ENCODE peak calls at places on chromosome 9, in eight cellular contexts. M, S, A, H, T, E, O and K are unnamed samples.

GRCh38 chr9:20043035-20043434 is 254.2 kb upstream of the SLC24A2 start:
- DNase-seq in M (no peak), S (no peak), A (no peak), H (no peak), T (peak), E (no peak), O (no peak), K (peak)

GRCh38 chr9:82531795-82532194 is 531.1 kb downstream of the RASEF start:
- DNase-seq in M (no peak), S (no peak), A (no peak), H (no peak), T (no peak), E (no peak), O (no peak), K (no peak)

GRCh38 chr9:114425126-114425525 is 37.3 kb upstream of the AKNA start:
- DNase-seq in M (no peak), S (no peak), A (no peak), H (no peak), T (no peak), E (no peak), O (no peak), K (no peak)

GRCh38 chr9:22171691-22172090 is 162.6 kb upstream of the CDKN2B start:
- DNase-seq in M (no peak), S (no peak), A (no peak), H (no peak), T (no peak), E (no peak), O (no peak), K (no peak)

GRCh38 chr9:135616621-135617537 is 22.5 kb downstream of the GLT6D1 start:
- DNase-seq in M (no peak), S (no peak), A (no peak), H (no peak), T (no peak), E (no peak), O (no peak), K (no peak)

GRCh38 chr9:109640232-109641078 is 139.5 kb upstream of the PALM2AKAP2 start:
- DNase-seq in M (peak), S (peak), A (peak), H (no peak), T (no peak), E (no peak), O (peak), K (peak)

GRCh38 chr9:73260506-73260905 is 108.8 kb downstream of the ANXA1 start:
- DNase-seq in M (no peak), S (no peak), A (no peak), H (no peak), T (no peak), E (no peak), O (no peak), K (no peak)

GRCh38 chr9:7961076-7961475 is 161.5 kb upstream of the DMAC1 start:
- DNase-seq in M (no peak), S (no peak), A (no peak), H (no peak), T (no peak), E (no peak), O (no peak), K (no peak)

GRCh38 chr9:96617439-96618185 is 2.0 kb downstream of the CDC14B start:
- DNase-seq in M (no peak), S (no peak), A (peak), H (no peak), T (no peak), E (no peak), O (no peak), K (no peak)

GRCh38 chr9:94108584-94108983 is 24.3 kb downstream of the PTPDC1 start:
- DNase-seq in M (no peak), S (peak), A (peak), H (no peak), T (no peak), E (peak), O (peak), K (no peak)

GRCh38 chr9:89701221-89701798 is 96.5 kb downstream of the GADD45G start:
- DNase-seq in M (no peak), S (no peak), A (no peak), H (peak), T (no peak), E (no peak), O (no peak), K (peak)

GRCh38 chr9:4237748-4238511 is 61.9 kb downstream of the GLIS3 start:
- DNase-seq in M (no peak), S (peak), A (peak), H (no peak), T (no peak), E (no peak), O (no peak), K (peak)

GRCh38 chr9:113738898-113739604 is 137.1 kb upstream of the ZNF618 start:
- DNase-seq in M (no peak), S (peak), A (no peak), H (no peak), T (no peak), E (no peak), O (no peak), K (peak)

GRCh38 chr9:105475302-105475701 is 27.5 kb downstream of the FSD1L start:
- DNase-seq in M (no peak), S (peak), A (no peak), H (no peak), T (no peak), E (peak), O (peak), K (peak)

GRCh38 chr9:38038307-38039089 is 30.5 kb downstream of the SHB start:
- DNase-seq in M (no peak), S (no peak), A (no peak), H (no peak), T (no peak), E (no peak), O (no peak), K (peak)

GRCh38 chr9:89616411-89616810 is 11.6 kb downstream of the GADD45G start:
- DNase-seq in M (no peak), S (no peak), A (no peak), H (no peak), T (no peak), E (no peak), O (no peak), K (no peak)

GRCh38 chr9:129166962-129167557 is 11.0 kb downstream of the IER5L start:
- DNase-seq in M (peak), S (peak), A (peak), H (no peak), T (no peak), E (peak), O (peak), K (no peak)
- H3K4me3 ChIP-seq in M (peak), S (peak), A (no peak), H (no peak), T (no peak), E (peak), O (peak), K (no peak)

GRCh38 chr9:137441289-137441934 is at the start of gene ENTPD8:
- DNase-seq in M (peak), S (peak), A (peak), H (no peak), T (peak), E (no peak), O (no peak), K (no peak)
- H3K4me3 ChIP-seq in M (peak), S (peak), A (no peak), H (no peak), T (peak), E (no peak), O (peak), K (no peak)

GRCh38 chr9:134368571-134368970 is 42.3 kb downstream of the RXRA start:
- DNase-seq in M (no peak), S (no peak), A (no peak), H (no peak), T (no peak), E (no peak), O (no peak), K (no peak)
- H3K4me3 ChIP-seq in M (no peak), S (no peak), A (no peak), H (no peak), T (no peak), E (no peak), O (no peak), K (no peak)

GRCh38 chr9:79610019-79610760 is 38.4 kb downstream of the TLE4 start:
- DNase-seq in M (no peak), S (peak), A (no peak), H (no peak), T (no peak), E (peak), O (peak), K (no peak)
- H3K4me3 ChIP-seq in M (no peak), S (peak), A (no peak), H (no peak), T (no peak), E (no peak), O (no peak), K (no peak)

GRCh38 chr9:124964056-124964455 is 23.2 kb upstream of the GOLGA1 start:
- DNase-seq in M (no peak), S (no peak), A (no peak), H (no peak), T (no peak), E (peak), O (peak), K (no peak)

GRCh38 chr9:124968238-124968637 is 27.4 kb upstream of the GOLGA1 start:
- DNase-seq in M (no peak), S (no peak), A (no peak), H (no peak), T (no peak), E (no peak), O (no peak), K (no peak)

GRCh38 chr9:124969401-124969800 is 28.5 kb upstream of the GOLGA1 start:
- DNase-seq in M (no peak), S (no peak), A (no peak), H (no peak), T (no peak), E (no peak), O (no peak), K (no peak)

GRCh38 chr9:124960409-124960752 is 19.5 kb upstream of the GOLGA1 start:
- DNase-seq in M (no peak), S (peak), A (no peak), H (no peak), T (no peak), E (peak), O (peak), K (no peak)

GRCh38 chr9:124964604-124965003 is 23.7 kb upstream of the GOLGA1 start:
- DNase-seq in M (no peak), S (no peak), A (no peak), H (no peak), T (no peak), E (no peak), O (no peak), K (no peak)
- H3K4me3 ChIP-seq in M (no peak), S (no peak), A (no peak), H (no peak), T (no peak), E (no peak), O (no peak), K (no peak)

GRCh38 chr9:101326501-101326900 is 58.3 kb downstream of the BAAT start:
- DNase-seq in M (no peak), S (peak), A (no peak), H (no peak), T (peak), E (peak), O (no peak), K (no peak)
- H3K4me3 ChIP-seq in M (no peak), S (no peak), A (no peak), H (no peak), T (no peak), E (no peak), O (no peak), K (no peak)

DNA sequence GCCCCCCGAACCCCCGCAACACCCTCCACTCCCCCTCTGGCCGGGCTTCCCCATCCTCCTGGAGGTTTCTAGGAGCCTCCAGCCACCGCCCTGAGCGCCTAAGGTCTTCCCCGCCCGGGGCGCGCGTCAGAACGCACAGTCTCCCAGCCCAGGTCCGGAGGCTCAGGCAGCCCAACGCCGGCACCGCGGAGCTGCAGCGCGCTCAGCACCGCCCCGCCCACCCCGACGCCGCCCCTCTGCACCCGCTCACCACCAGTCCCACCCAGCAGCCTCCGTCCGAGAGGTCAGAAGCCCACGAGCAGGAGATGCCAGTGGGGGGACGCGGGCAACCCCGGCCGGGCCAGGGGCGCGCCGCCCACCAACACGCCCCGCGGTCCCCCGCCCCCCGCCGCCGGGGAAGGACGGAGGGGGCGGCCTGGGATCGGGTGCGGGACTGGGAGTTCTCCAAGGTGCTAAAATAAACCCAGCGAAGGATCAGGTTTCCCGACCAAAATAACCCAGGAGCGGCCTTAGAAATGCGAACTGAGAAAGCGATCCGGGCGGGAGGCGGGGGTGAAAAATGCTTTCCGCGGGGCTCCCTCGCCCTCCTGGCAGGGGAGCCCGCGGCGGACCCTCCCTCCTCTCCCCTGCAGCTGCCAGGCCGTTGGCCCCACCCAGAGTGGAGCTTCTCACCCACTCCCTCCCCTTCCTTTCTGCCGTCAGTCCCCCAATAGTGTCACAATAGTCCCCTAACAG is 6.5 kb upstream of the FAM78A start:
- DNase-seq in M (no peak), S (peak), A (no peak), H (no peak), T (no peak), E (no peak), O (peak), K (no peak)
- H3K4me3 ChIP-seq in M (peak), S (peak), A (no peak), H (no peak), T (no peak), E (no peak), O (no peak), K (no peak)

GRCh38 chr9:16701347-16701746 is 169.1 kb downstream of the BNC2 start:
- DNase-seq in M (no peak), S (no peak), A (no peak), H (no peak), T (no peak), E (no peak), O (no peak), K (no peak)

GRCh38 chr9:16704489-16705111 is 165.9 kb downstream of the BNC2 start:
- DNase-seq in M (no peak), S (no peak), A (peak), H (no peak), T (no peak), E (no peak), O (peak), K (no peak)

GRCh38 chr9:16708638-16709435 is 161.6 kb downstream of the BNC2 start:
- DNase-seq in M (no peak), S (no peak), A (no peak), H (no peak), T (no peak), E (peak), O (peak), K (no peak)

GRCh38 chr9:16705121-16705604 is 165.3 kb downstream of the BNC2 start:
- DNase-seq in M (peak), S (peak), A (peak), H (no peak), T (no peak), E (peak), O (peak), K (no peak)

DNA sequence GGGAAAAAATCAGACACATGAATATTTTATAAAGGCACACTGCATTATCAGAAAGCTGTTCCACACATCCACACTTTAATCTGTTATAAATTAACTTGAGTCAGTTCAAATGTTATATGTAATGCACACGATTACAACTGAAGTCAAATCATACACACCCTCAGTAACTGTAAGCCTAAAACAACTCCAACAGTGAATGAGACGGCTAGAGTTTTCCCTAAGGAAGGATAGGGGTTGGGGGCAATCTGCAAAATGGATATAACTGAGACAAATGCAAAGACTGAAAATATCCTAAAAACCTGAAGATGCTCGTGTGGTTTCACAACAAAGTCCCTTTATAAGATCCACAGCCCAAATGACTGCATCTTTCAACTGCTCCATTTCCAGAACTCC is 166.4 kb downstream of the BNC2 start:
- DNase-seq in M (no peak), S (peak), A (no peak), H (no peak), T (no peak), E (peak), O (no peak), K (no peak)
- H3K4me3 ChIP-seq in M (peak), S (peak), A (no peak), H (no peak), T (no peak), E (peak), O (peak), K (no peak)